ENCODE peak calls at places on chromosomes 1 and 21, in five cellular contexts. E is T1000, A is H4, H is epithelial cell of esophagus, W is posterior vena cava. G is an unnamed sample.

GRCh38 chr1:65079941-65080340 is 68.1 kb upstream of the AK4 start:
- DNase-seq in E (no peak), A (peak), H (peak), W (no peak), G (no peak)

GRCh38 chr1:93847811-93848288 is 31.2 kb downstream of the DNTTIP2 start:
- DNase-seq in E (peak), A (peak), H (peak), W (peak), G (peak)

GRCh38 chr1:176903474-176903873 is 261.0 kb downstream of the ASTN1 start:
- DNase-seq in E (no peak), A (no peak), H (peak), W (no peak), G (no peak)

GRCh38 chr1:55662875-55663274 is 447.7 kb upstream of the USP24 start:
- DNase-seq in E (no peak), A (no peak), H (no peak), W (no peak), G (no peak)

GRCh38 chr1:228016181-228016510 is 9.3 kb downstream of the WNT3A start:
- DNase-seq in E (no peak), A (no peak), H (no peak), W (peak), G (no peak)

GRCh38 chr1:9324246-9325096 is 31.8 kb downstream of the SPSB1 start:
- DNase-seq in E (no peak), A (no peak), H (no peak), W (no peak), G (no peak)

GRCh38 chr1:33893147-33893830 is 29.4 kb downstream of the HMGB4 start:
- DNase-seq in E (no peak), A (no peak), H (no peak), W (no peak), G (peak)

GRCh38 chr1:18927654-18928272 is 25.4 kb upstream of the ALDH4A1 start:
- DNase-seq in E (no peak), A (no peak), H (peak), W (no peak), G (no peak)

GRCh38 chr1:163186910-163187309 is 15.8 kb downstream of the RGS5 start:
- DNase-seq in E (no peak), A (no peak), H (no peak), W (no peak), G (no peak)

GRCh38 chr1:14617791-14618190 is 19.3 kb downstream of the KAZN start:
- DNase-seq in E (no peak), A (no peak), H (no peak), W (no peak), G (no peak)

GRCh38 chr21:36882776-36883175 is 83.7 kb downstream of the HLCS start:
- DNase-seq in E (no peak), A (no peak), H (peak), W (no peak), G (no peak)

GRCh38 chr1:53956308-53957168 is 10.4 kb downstream of the LRRC42 start:
- DNase-seq in E (no peak), A (no peak), H (peak), W (no peak), G (no peak)

GRCh38 chr21:46661211-46661625 is 25.7 kb downstream of the PRMT2 start:
- DNase-seq in E (no peak), A (no peak), H (peak), W (no peak), G (peak)

GRCh38 chr1:100325415-100326324 is 26.6 kb upstream of the CDC14A start:
- DNase-seq in E (no peak), A (no peak), H (no peak), W (no peak), G (no peak)

GRCh38 chr1:107678993-107679392 is 286.0 kb downstream of the VAV3 start:
- DNase-seq in E (no peak), A (no peak), H (no peak), W (no peak), G (no peak)

GRCh38 chr1:222928212-222928611 is 113.4 kb downstream of the DISP1 start:
- DNase-seq in E (no peak), A (peak), H (peak), W (no peak), G (peak)

GRCh38 chr1:151801846-151802245 is 3.4 kb downstream of the LINGO4 start:
- DNase-seq in E (no peak), A (no peak), H (no peak), W (peak), G (no peak)

GRCh38 chr1:151058682-151059341 is 610 bp downstream of the CDC42SE1 start:
- DNase-seq in E (no peak), A (no peak), H (peak), W (no peak), G (no peak)

GRCh38 chr1:223087231-223087990 is 55.6 kb downstream of the TLR5 start:
- DNase-seq in E (no peak), A (no peak), H (no peak), W (no peak), G (no peak)

GRCh38 chr1:95548211-95548610 is 314.2 kb downstream of the RWDD3 start:
- DNase-seq in E (no peak), A (no peak), H (peak), W (no peak), G (no peak)

GRCh38 chr1:105087496-105087895 is 1337.8 kb downstream of the AMY1C start:
- DNase-seq in E (no peak), A (peak), H (peak), W (no peak), G (no peak)

GRCh38 chr1:45685308-45686080 is 839 bp downstream of the GPBP1L1 start:
- DNase-seq in E (no peak), A (no peak), H (peak), W (no peak), G (no peak)

GRCh38 chr1:31407029-31407626 is 5.9 kb upstream of the SERINC2 start:
- DNase-seq in E (no peak), A (no peak), H (no peak), W (no peak), G (no peak)

GRCh38 chr1:143625886-143626285 is 345.9 kb downstream of the FAM72C start:
- DNase-seq in E (no peak), A (peak), H (no peak), W (no peak), G (no peak)

GRCh38 chr1:74323937-74324473 is 88.8 kb downstream of the TNNI3K start:
- DNase-seq in E (no peak), A (no peak), H (no peak), W (no peak), G (no peak)

GRCh38 chr1:112706505-112707216 is at the start of gene RHOC:
- DNase-seq in E (no peak), A (no peak), H (peak), W (peak), G (no peak)